ENCODE peak calls at places on chromosomes 11 and 22, in nine cellular contexts. F is A172; G is lower lobe of right lung; T is hypothalamus; A is CD8-positive, alpha-beta memory T cell; B is amniotic stem cell; X is skeletal muscle cell; U is C1 segment of cervical spinal cord; Z is activated CD4-positive, alpha-beta T cell treated with anti-CD3 and anti-CD28 coated beads for 24 hours. D is an unnamed sample.
A peak's percentile ranks its signal among the peaks of the same experiment; 100 is the strongest.

GRCh38 chr22:22616636-22617035 is 27.8 kb upstream of the GGTLC2 start:
- DNase-seq in Z (no peak), B (no peak), T (no peak), U (no peak), F (peak; percentile 28), G (no peak), A (no peak), X (no peak), D (no peak)

GRCh38 chr11:34315006-34315793 is 42.6 kb downstream of the ABTB2 start:
- DNase-seq in G (no peak), B (no peak), T (no peak), X (no peak), Z (no peak), A (no peak), F (no peak), U (no peak), D (no peak)

GRCh38 chr11:80173487-80174136 is 732.8 kb upstream of the TENM4 start:
- DNase-seq in U (no peak), B (no peak), G (no peak), Z (no peak), A (no peak), X (no peak), T (no peak), F (no peak), D (no peak)

GRCh38 chr11:130001491-130002351 is 914 bp downstream of the PRDM10 start:
- DNase-seq in Z (peak; percentile 2), B (no peak), A (peak; percentile 53), T (peak; percentile 18), X (no peak), F (no peak), U (peak; percentile 66), G (peak; percentile 68), D (peak; percentile 54)

GRCh38 chr11:19573666-19574065 is 139.0 kb upstream of the NAV2 start:
- DNase-seq in X (no peak), U (peak; percentile 14), T (no peak), Z (no peak), A (no peak), B (no peak), F (no peak), G (no peak), D (no peak)

GRCh38 chr22:39967103-39967829 is 7.1 kb downstream of the TMA7B start:
- DNase-seq in Z (no peak), T (no peak), X (peak; percentile 53), F (no peak), U (no peak), B (no peak), G (no peak), A (no peak), D (no peak)

GRCh38 chr22:49824936-49825335 is 2.7 kb downstream of the BRD1 start:
- DNase-seq in U (no peak), G (peak; percentile 29), F (no peak), Z (no peak), B (no peak), T (no peak), A (no peak), X (no peak), D (no peak)

GRCh38 chr11:43580735-43581369 is 99.7 kb upstream of the HSD17B12 start:
- DNase-seq in Z (no peak), F (no peak), T (no peak), X (no peak), A (no peak), U (peak; percentile 85), B (no peak), G (no peak), D (no peak)

GRCh38 chr11:122984186-122985011 is 2.8 kb upstream of the BSX start:
- DNase-seq in U (no peak), B (no peak), G (no peak), X (no peak), T (no peak), F (peak; percentile 11), A (no peak), Z (no peak), D (no peak)

GRCh38 chr11:34755671-34756070 is 134.8 kb downstream of the EHF start:
- DNase-seq in F (no peak), G (no peak), A (no peak), B (no peak), U (no peak), X (no peak), T (no peak), Z (no peak), D (no peak)

GRCh38 chr11:60937811-60938210 is 13.6 kb downstream of the TMEM132A start:
- DNase-seq in G (no peak), U (no peak), T (no peak), Z (no peak), B (no peak), A (no peak), F (no peak), X (no peak), D (no peak)

GRCh38 chr22:44870021-44870420 is 117.6 kb downstream of the ARHGAP8 start:
- DNase-seq in Z (no peak), A (no peak), G (no peak), B (peak; percentile 6), F (peak; percentile 72), T (no peak), X (peak; percentile 4), U (no peak), D (no peak)

GRCh38 chr11:59767212-59767611 is 12.0 kb downstream of the STX3 start:
- DNase-seq in G (no peak), X (no peak), Z (no peak), T (no peak), U (no peak), A (peak; percentile 12), B (no peak), F (no peak), D (no peak)

GRCh38 chr22:28989035-28989464 is 72.6 kb downstream of the C22orf31 start:
- DNase-seq in X (no peak), G (no peak), Z (peak; percentile 19), T (no peak), F (no peak), A (no peak), B (no peak), U (no peak), D (no peak)

GRCh38 chr11:7630002-7630401 is 43.3 kb downstream of the CYB5R2 start:
- DNase-seq in B (no peak), T (peak; percentile 13), U (no peak), G (no peak), A (no peak), F (no peak), Z (no peak), X (no peak), D (peak; percentile 13)

GRCh38 chr22:50657925-50658324 is 14.7 kb upstream of the SHANK3 start:
- DNase-seq in Z (no peak), U (no peak), G (no peak), B (no peak), T (no peak), X (no peak), A (no peak), F (no peak), D (no peak)

GRCh38 chr11:17354070-17354924 is 2.7 kb downstream of the NCR3LG1 start:
- DNase-seq in X (peak; percentile 30), G (no peak), Z (peak; percentile 35), U (peak; percentile 80), A (peak; percentile 53), F (peak; percentile 80), B (peak; percentile 58), T (no peak), D (peak; percentile 41)

D was measured in amygdala.